ENCODE peak calls at places on chromosomes 6 and 20, in ten cellular contexts. X is CD4-positive, alpha-beta T cell; Y is PC-9; N is PC-3; Q is cardiac muscle cell; L is Peyer's patch; B is HCT116; Z is dorsolateral prefrontal cortex; J is colonic mucosa; A is gastrocnemius medialis. K is an unnamed sample.

GRCh38 chr6:135251964-135252429 is 70.9 kb downstream of the MYB start:
- DNase-seq in X (no peak), Y (no peak), N (peak; percentile 54), Q (peak; percentile 31), L (no peak), B (no peak), Z (no peak), J (no peak), A (no peak), K (no peak)

GRCh38 chr20:1225729-1226313 is at the start of gene RAD21L1:
- DNase-seq in X (peak; percentile 78), Y (peak; percentile 73), N (peak; percentile 70), Q (peak; percentile 84), L (peak; percentile 93), B (peak; percentile 62), Z (peak; percentile 52), J (peak; percentile 92), A (peak; percentile 58), K (peak; percentile 21)

GRCh38 chr20:8036771-8037170 is 17.2 kb upstream of the TMX4 start:
- DNase-seq in X (no peak), Y (no peak), N (no peak), Q (no peak), L (no peak), B (no peak), Z (no peak), J (no peak), A (no peak), K (no peak)

GRCh38 chr20:1802385-1803215 is 92.6 kb upstream of the SIRPA start:
- DNase-seq in X (peak; percentile 14), Y (peak; percentile 56), N (peak; percentile 70), Q (peak; percentile 79), L (peak; percentile 71), B (no peak), Z (peak; percentile 77), J (peak; percentile 70), A (peak; percentile 23), K (no peak)

GRCh38 chr6:72497186-72497585 is 124.7 kb upstream of the KCNQ5 start:
- DNase-seq in X (no peak), Y (no peak), N (no peak), Q (no peak), L (no peak), B (no peak), Z (no peak), J (no peak), A (no peak), K (no peak)

GRCh38 chr6:91185072-91185471 is 598.2 kb upstream of the MAP3K7 start:
- DNase-seq in X (no peak), Y (no peak), N (peak; percentile 10), Q (no peak), L (no peak), B (no peak), Z (no peak), J (no peak), A (no peak), K (no peak)

GRCh38 chr20:4559906-4560305 is 161.8 kb upstream of the PRND start:
- DNase-seq in X (no peak), Y (no peak), N (no peak), Q (no peak), L (no peak), B (no peak), Z (no peak), J (no peak), A (no peak), K (no peak)

GRCh38 chr6:2237001-2237400 is 8.4 kb downstream of the GMDS start:
- DNase-seq in X (no peak), Y (no peak), N (peak; percentile 99), Q (peak; percentile 74), L (no peak), B (no peak), Z (no peak), J (no peak), A (no peak), K (peak; percentile 78)

GRCh38 chr6:56292505-56293181 is 45.3 kb upstream of the COL21A1 start:
- DNase-seq in X (no peak), Y (peak; percentile 40), N (peak; percentile 79), Q (peak; percentile 85), L (no peak), B (peak; percentile 53), Z (no peak), J (peak; percentile 35), A (no peak), K (peak; percentile 41)

DNA sequence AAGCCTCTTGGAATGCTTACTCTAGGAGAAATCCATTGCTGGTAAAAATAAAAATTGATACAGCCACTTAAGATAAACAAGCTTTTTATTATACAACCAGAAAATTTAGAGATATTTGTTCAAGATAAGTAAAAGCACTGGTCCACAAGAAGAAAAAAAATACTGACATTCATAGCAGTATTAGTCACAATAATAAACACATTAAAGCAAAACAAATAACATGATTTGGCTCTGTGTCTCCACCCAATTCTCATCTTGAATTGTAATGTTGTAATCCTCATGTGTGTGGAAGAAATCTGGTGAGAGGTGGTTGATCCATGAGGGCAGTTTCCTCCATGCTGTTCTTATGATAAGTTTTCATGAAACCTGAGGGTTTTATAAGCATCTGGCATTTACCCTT is 1093.5 kb upstream of the ADGRB3 start:
- DNase-seq in X (no peak), Y (no peak), N (peak; percentile 34), Q (no peak), L (no peak), B (no peak), Z (no peak), J (no peak), A (no peak), K (no peak)
- H3K27ac ChIP-seq in X (no peak overlapping the region), Y (no peak overlapping the region), N (no peak overlapping the region), Q (no peak overlapping the region), L (no peak overlapping the region), B (no peak overlapping the region), Z (no peak overlapping the region), J (no peak overlapping the region), A (no peak overlapping the region), K (no peak overlapping the region)

GRCh38 chr6:33967966-33968724 is 164.3 kb upstream of the MLN start:
- DNase-seq in X (no peak), Y (no peak), N (peak; percentile 37), Q (peak; percentile 11), L (peak; percentile 43), B (peak; percentile 13), Z (no peak), J (peak; percentile 57), A (no peak), K (no peak)
- TF ChIP-seq CTCF in X (no peak), Y (peak; percentile 31), N (peak; percentile 64), Q (peak; percentile 36), L (peak; percentile 22), B (peak; percentile 71), Z (no peak), J (peak; percentile 29), A (no peak), K (peak; percentile 28)

GRCh38 chr6:122890250-122890649 is 101.2 kb downstream of the SMPDL3A start:
- DNase-seq in X (no peak), Y (no peak), N (no peak), Q (no peak), L (no peak), B (no peak), Z (no peak), J (no peak), A (no peak), K (no peak)

GRCh38 chr6:122894791-122895190 is 101.2 kb upstream of the CLVS2 start:
- DNase-seq in X (no peak), Y (no peak), N (no peak), Q (no peak), L (no peak), B (no peak), Z (no peak), J (no peak), A (no peak), K (no peak)
- H3K27me3 ChIP-seq in X (no peaks in the 10 kb centered on the region), Y (no peaks in the 10 kb centered on the region), N (no peaks in the 10 kb centered on the region), Q (no peaks in the 10 kb centered on the region), L (no peaks in the 10 kb centered on the region), B (peaks cover 30% of the 10 kb centered on the region), Z (no peaks in the 10 kb centered on the region), J (no peaks in the 10 kb centered on the region), A (no peaks in the 10 kb centered on the region), K (no peaks in the 10 kb centered on the region)

GRCh38 chr6:7203939-7204338 is 96.2 kb downstream of the RREB1 start:
- DNase-seq in X (no peak), Y (no peak), N (no peak), Q (no peak), L (no peak), B (no peak), Z (no peak), J (no peak), A (no peak), K (no peak)
- H3K27ac ChIP-seq in X (no peak overlapping the region), Y (no peak overlapping the region), N (no peak overlapping the region), Q (no peak overlapping the region), L (no peak overlapping the region), B (no peak overlapping the region), Z (no peak overlapping the region), J (no peak overlapping the region), A (no peak overlapping the region), K (no peak overlapping the region)

DNA sequence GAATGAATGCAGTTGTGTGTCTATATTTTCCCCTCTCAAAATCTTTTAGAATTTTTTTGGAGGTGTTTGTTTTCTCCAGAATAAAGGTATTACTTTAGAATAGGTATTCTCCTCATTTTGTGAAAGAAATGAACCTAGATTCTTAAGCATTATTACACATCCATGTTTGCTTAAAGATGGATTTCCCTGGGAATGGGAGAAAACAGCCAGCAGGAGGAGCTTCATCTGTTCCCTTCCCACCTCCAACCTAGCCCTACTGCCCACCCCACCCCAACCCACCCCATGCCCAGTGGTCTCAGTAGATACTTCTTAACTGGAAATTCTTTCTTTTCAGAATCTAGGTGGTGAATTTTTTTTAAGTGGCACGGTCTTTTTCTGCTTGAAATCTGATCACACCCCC is 127.8 kb downstream of the CD109 start:
- DNase-seq in X (no peak), Y (no peak), N (no peak), Q (no peak), L (no peak), B (no peak), Z (no peak), J (no peak), A (no peak), K (no peak)
- TF ChIP-seq CTCF in X (no peak), Y (no peak), N (no peak), Q (no peak), L (no peak), B (no peak), Z (no peak), J (no peak), A (no peak), K (peak; percentile 7)

GRCh38 chr20:37562695-37563480 is 35.2 kb upstream of the BLCAP start:
- DNase-seq in X (no peak), Y (no peak), N (no peak), Q (no peak), L (no peak), B (no peak), Z (no peak), J (no peak), A (no peak), K (no peak)
- H3K27me3 ChIP-seq in X (peaks cover 39% of the 10 kb centered on the region), Y (peaks cover 32% of the 10 kb centered on the region), N (no peaks in the 10 kb centered on the region), Q (no peaks in the 10 kb centered on the region), L (peaks cover 4% of the 10 kb centered on the region), B (peaks cover 16% of the 10 kb centered on the region), Z (no peaks in the 10 kb centered on the region), J (peaks cover 10% of the 10 kb centered on the region), A (peaks cover 16% of the 10 kb centered on the region), K (peaks cover 52% of the 10 kb centered on the region)